ENCODE peak calls at places on chromosomes 12 and 14, in seven cellular contexts. X, J, V, N, W, G and C are unnamed samples.

GRCh38 chr12:109209082-109209481 is 92.7 kb downstream of the ACACB start:
- DNase-seq in W (no peak), G (no peak), X (no peak), J (no peak), V (no peak), N (no peak), C (no peak)

GRCh38 chr14:52918486-52918885 is 32.4 kb downstream of the FERMT2 start:
- DNase-seq in W (no peak), V (peak), X (peak), J (no peak), G (no peak), N (no peak), C (no peak)

GRCh38 chr12:6697584-6698351 is 2.8 kb downstream of the PIANP start:
- DNase-seq in G (peak), N (peak), V (peak), W (no peak), J (no peak), X (peak), C (peak)

GRCh38 chr14:96965885-96966595 is 168.9 kb downstream of the VRK1 start:
- DNase-seq in W (no peak), X (no peak), N (no peak), J (no peak), V (no peak), G (no peak), C (no peak)

GRCh38 chr12:47949441-47950341 is 13.7 kb upstream of the TMEM106C start:
- DNase-seq in N (peak), G (no peak), V (peak), W (no peak), X (peak), J (peak), C (peak)

GRCh38 chr14:78202976-78203375 is 32.8 kb downstream of the NRXN3 start:
- DNase-seq in V (no peak), G (no peak), W (peak), N (no peak), X (no peak), J (peak), C (no peak)

GRCh38 chr12:53729659-53730058 is 2.4 kb upstream of the CALCOCO1 start:
- DNase-seq in X (no peak), W (no peak), V (no peak), J (no peak), G (no peak), N (no peak), C (no peak)

GRCh38 chr14:55133416-55133815 is 4.4 kb downstream of the LGALS3 start:
- DNase-seq in G (no peak), N (no peak), X (no peak), V (peak), J (no peak), W (no peak), C (peak)

GRCh38 chr12:117272690-117273089 is 82.4 kb upstream of the FBXO21 start:
- DNase-seq in J (no peak), V (no peak), X (no peak), W (no peak), G (no peak), N (no peak), C (no peak)

GRCh38 chr14:67722293-67722692 is 20.6 kb downstream of the RDH12 start:
- DNase-seq in X (no peak), G (peak), J (no peak), V (peak), N (no peak), W (no peak), C (no peak)